ENCODE peak calls at places on chromosome 6, in ten cellular contexts. J is suprapubic skin, B is esophagus squamous epithelium, W is ovary, U is vagina, L is thyroid gland, M is body of pancreas, S is tibial nerve, O is upper lobe of left lung, P is prostate gland. Z is an unnamed sample.

GRCh38 chr6:138105446-138105845 is 1.8 kb downstream of the PERP start:
- DNase-seq in J (no peak), S (no peak), L (no peak), B (no peak), O (no peak), M (no peak), P (peak; percentile 67), W (no peak), U (no peak), Z (no peak)

GRCh38 chr6:152160346-152160745 is 352.9 kb downstream of the ESR1 start:
- DNase-seq in L (no peak), U (no peak), B (no peak), S (no peak), J (no peak), P (no peak), W (no peak), O (no peak), M (no peak), Z (no peak)

GRCh38 chr6:81909162-81909561 is 156.7 kb upstream of the TENT5A start:
- DNase-seq in U (no peak), W (no peak), B (no peak), P (no peak), S (no peak), J (no peak), O (no peak), L (no peak), M (no peak), Z (no peak)

GRCh38 chr6:141183368-141183767 is 949.4 kb upstream of the GJE1 start:
- DNase-seq in M (no peak), P (no peak), L (no peak), O (no peak), S (no peak), B (no peak), U (no peak), J (no peak), W (no peak), Z (no peak)

GRCh38 chr6:18260448-18261106 is 3.8 kb downstream of the DEK start:
- DNase-seq in L (peak; percentile 60), M (no peak), O (peak; percentile 67), W (no peak), S (no peak), B (no peak), U (no peak), J (no peak), P (no peak), Z (no peak)

GRCh38 chr6:13065596-13065995 is 262.7 kb downstream of the TBC1D7 start:
- DNase-seq in L (no peak), U (no peak), M (no peak), O (no peak), B (no peak), W (no peak), S (no peak), P (no peak), J (no peak), Z (no peak)

GRCh38 chr6:170293881-170294755 is 3.2 kb upstream of the DLL1 start:
- DNase-seq in J (no peak), M (no peak), P (no peak), S (no peak), O (no peak), W (no peak), U (no peak), L (no peak), B (no peak), Z (no peak)

GRCh38 chr6:34515473-34516387 is 40.4 kb downstream of the SPDEF start:
- DNase-seq in U (no peak), M (no peak), O (no peak), P (no peak), W (no peak), S (no peak), L (no peak), B (no peak), J (peak; percentile 52), Z (no peak)

GRCh38 chr6:28597924-28598323 is 72.2 kb downstream of the GPX5 start:
- DNase-seq in W (no peak), M (no peak), L (no peak), U (no peak), P (no peak), S (no peak), J (no peak), B (no peak), O (no peak), Z (no peak)

GRCh38 chr6:33702345-33702977 is 9.0 kb downstream of the UQCC2 start:
- DNase-seq in W (no peak), P (no peak), M (peak; percentile 56), U (no peak), B (no peak), J (no peak), O (no peak), S (no peak), L (peak; percentile 65), Z (no peak)

GRCh38 chr6:111985202-111985731 is 68.6 kb upstream of the CCN6 start:
- DNase-seq in B (no peak), W (no peak), L (peak; percentile 69), P (peak; percentile 61), M (peak; percentile 51), S (no peak), O (peak; percentile 65), J (no peak), U (no peak), Z (peak; percentile 53)

GRCh38 chr6:118511930-118512715 is 36.0 kb upstream of the PLN start:
- DNase-seq in U (no peak), B (no peak), L (no peak), S (no peak), W (no peak), M (no peak), P (no peak), O (no peak), J (no peak), Z (no peak)
- H3K27ac ChIP-seq in U (no peak overlapping the region), B (no peak overlapping the region), L (no peak overlapping the region), S (no peak overlapping the region), W (no peak overlapping the region), M (no peak overlapping the region), P (no peak overlapping the region), O (no peak overlapping the region), J (no peak overlapping the region), Z (no peak overlapping the region)

GRCh38 chr6:116932496-116932895 is 55.5 kb downstream of the RFX6 start:
- DNase-seq in L (no peak), M (no peak), U (no peak), S (no peak), B (no peak), O (no peak), J (no peak), W (no peak), P (no peak), Z (no peak)

GRCh38 chr6:116931456-116931855 is 54.4 kb downstream of the RFX6 start:
- DNase-seq in O (no peak), B (no peak), L (no peak), P (no peak), J (no peak), S (no peak), W (no peak), U (no peak), M (no peak), Z (no peak)

GRCh38 chr6:116929825-116930224 is 52.8 kb downstream of the RFX6 start:
- DNase-seq in L (no peak), B (no peak), O (no peak), J (no peak), P (no peak), W (no peak), S (no peak), M (no peak), U (no peak), Z (no peak)

GRCh38 chr6:116925088-116925794 is 48.2 kb downstream of the RFX6 start:
- DNase-seq in U (no peak), P (no peak), O (no peak), M (no peak), J (no peak), W (no peak), B (no peak), L (no peak), S (no peak), Z (no peak)

GRCh38 chr6:116928667-116929066 is 51.6 kb downstream of the RFX6 start:
- DNase-seq in P (no peak), M (no peak), L (no peak), U (no peak), S (no peak), J (no peak), O (no peak), W (no peak), B (no peak), Z (no peak)
- TF ChIP-seq POLR2A in P (no peak), M (no peak), L (no peak), U (no peak), S (no peak), J (no peak), O (no peak), W (no peak), B (no peak), Z (no peak)

DNA sequence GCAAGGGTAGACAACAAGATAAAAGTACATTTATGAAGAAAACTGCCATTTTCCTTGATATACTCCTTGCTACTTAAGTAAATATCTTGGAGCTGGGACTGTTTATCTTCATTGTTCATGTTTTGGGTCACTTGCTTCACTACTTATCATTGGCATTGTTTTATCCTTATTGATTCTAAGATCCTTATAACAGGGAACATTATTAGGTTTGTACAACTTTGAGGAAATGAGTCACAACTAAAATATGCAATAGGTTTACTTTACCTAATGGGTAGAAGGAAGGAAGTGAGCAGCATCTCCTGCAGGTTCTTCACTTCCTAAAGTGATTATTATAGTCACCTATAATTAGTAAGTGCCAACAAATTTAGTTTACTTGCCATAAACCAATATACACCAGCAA is 6.2 kb upstream of the MTRES1 start:
- DNase-seq in W (no peak), J (no peak), B (no peak), S (no peak), U (no peak), L (no peak), O (no peak), M (no peak), P (no peak), Z (no peak)
- H3K27ac ChIP-seq in W (no peak overlapping the region), J (no peak overlapping the region), B (no peak overlapping the region), S (no peak overlapping the region), U (no peak overlapping the region), L (no peak overlapping the region), O (no peak overlapping the region), M (no peak overlapping the region), P (no peak overlapping the region), Z (no peak overlapping the region)

GRCh38 chr6:148342146-148343027 is at the start of gene SASH1:
- DNase-seq in O (peak; percentile 63), U (no peak), S (peak; percentile 52), W (peak; percentile 63), J (peak; percentile 81), M (peak; percentile 78), L (peak; percentile 72), B (no peak), P (peak; percentile 61), Z (peak; percentile 92)
- TF ChIP-seq POLR2A in O (peak; percentile 65), U (no peak), S (peak; percentile 47), W (peak; percentile 23), J (no peak), M (peak; percentile 19), L (peak; percentile 8), B (no peak), P (no peak), Z (no peak)

GRCh38 chr6:31094389-31094881 is 17.9 kb downstream of the C6orf15 start:
- DNase-seq in L (no peak), S (no peak), W (no peak), M (no peak), O (no peak), U (no peak), P (peak; percentile 47), B (no peak), J (no peak), Z (no peak)
- H3K27ac ChIP-seq in L (no peak overlapping the region), S (no peak overlapping the region), W (no peak overlapping the region), M (no peak overlapping the region), O (peak overlapping the region; percentile 18), U (no peak overlapping the region), P (peak overlapping the region; percentile 10), B (peak overlapping the region; percentile 22), J (peak overlapping the region; percentile 39), Z (no peak overlapping the region)

Z was measured in esophagus muscularis mucosa.